ENCODE peak calls at places on chromosomes 5 and 9, in eight cellular contexts. I, C, Q, F, L, X, T and P are unnamed samples.
A peak's percentile ranks its signal among the peaks of the same experiment; 100 is the strongest.

GRCh38 chr5:81422671-81423070 is 28.7 kb upstream of the ACOT12 start:
- DNase-seq in T (no peak), L (peak; percentile 97), I (no peak), F (no peak), C (no peak), Q (no peak), X (no peak), P (no peak)

GRCh38 chr5:59346514-59346913 is 547.0 kb downstream of the PDE4D start:
- DNase-seq in F (no peak), L (no peak), I (no peak), C (no peak), X (no peak), Q (no peak), T (no peak), P (no peak)

GRCh38 chr9:71895122-71895521 is 15.9 kb downstream of the ABHD17B start:
- DNase-seq in T (no peak), L (no peak), C (no peak), I (no peak), Q (no peak), F (no peak), X (no peak), P (no peak)

GRCh38 chr9:87301381-87301780 is 196.3 kb upstream of the DAPK1 start:
- DNase-seq in F (no peak), X (no peak), T (no peak), L (no peak), C (no peak), Q (no peak), I (no peak), P (no peak)

GRCh38 chr5:54669285-54669684 is 151.7 kb downstream of the SNX18 start:
- DNase-seq in Q (no peak), L (no peak), X (no peak), C (no peak), T (no peak), F (no peak), I (no peak), P (no peak)

GRCh38 chr5:167759411-167759821 is 532.0 kb upstream of the WWC1 start:
- DNase-seq in Q (no peak), X (no peak), F (no peak), C (no peak), L (peak; percentile 58), T (no peak), I (no peak), P (no peak)

GRCh38 chr5:56414056-56414455 is 180.9 kb upstream of the ANKRD55 start:
- DNase-seq in Q (no peak), L (no peak), F (no peak), X (no peak), C (no peak), I (no peak), T (peak; percentile 93), P (no peak)

GRCh38 chr9:16951503-16951902 is 81.0 kb upstream of the BNC2 start:
- DNase-seq in F (no peak), I (no peak), C (no peak), T (no peak), Q (no peak), X (no peak), L (no peak), P (no peak)

GRCh38 chr5:166581827-166582226 is 1709.6 kb upstream of the WWC1 start:
- DNase-seq in F (no peak), C (no peak), L (no peak), I (no peak), X (no peak), Q (no peak), T (peak; percentile 78), P (no peak)

GRCh38 chr5:151319334-151319733 is 15.8 kb upstream of the SLC36A3 start:
- DNase-seq in F (no peak), I (no peak), C (no peak), T (no peak), Q (no peak), X (no peak), L (peak; percentile 38), P (no peak)

GRCh38 chr5:78505860-78506259 is 142.7 kb downstream of the LHFPL2 start:
- DNase-seq in C (no peak), I (no peak), F (no peak), X (no peak), T (no peak), Q (no peak), L (no peak), P (no peak)